ENCODE peak calls at places on chromosomes 6 and 20, in five cellular contexts. T is PC-9, O is H1, D is GM23248, N is neural progenitor cell. J is an unnamed sample.

GRCh38 chr6:73058736-73059135 is 166.6 kb downstream of the KHDC1L start:
- DNase-seq in O (no peak), N (no peak), T (no peak), D (no peak), J (no peak)

GRCh38 chr6:41637179-41638001 is 878 bp upstream of the MDFI start:
- DNase-seq in T (peak; percentile 63), D (no peak), N (peak; percentile 62), O (no peak), J (no peak)

GRCh38 chr20:39676857-39677351 is 714.8 kb downstream of the DHX35 start:
- DNase-seq in O (no peak), T (no peak), N (peak; percentile 18), D (peak; percentile 51), J (peak; percentile 65)

GRCh38 chr20:3729811-3730550 is 2.5 kb upstream of the HSPA12B start:
- DNase-seq in T (no peak), O (no peak), D (no peak), N (no peak), J (no peak)

GRCh38 chr6:159692303-159693127 is 526 bp downstream of the SOD2 start:
- DNase-seq in D (peak; percentile 84), O (no peak), N (peak; percentile 71), T (peak; percentile 37), J (peak; percentile 87)

GRCh38 chr20:57027752-57028151 is 238.7 kb downstream of the BMP7 start:
- DNase-seq in O (no peak), D (no peak), T (no peak), N (no peak), J (no peak)

GRCh38 chr6:37576336-37576737 is 76.6 kb upstream of the CCDC167 start:
- DNase-seq in N (no peak), T (peak; percentile 56), D (peak; percentile 85), O (no peak), J (no peak)

GRCh38 chr6:121302882-121303281 is 31.4 kb downstream of the TBC1D32 start:
- DNase-seq in O (no peak), D (no peak), T (no peak), N (no peak), J (no peak)

GRCh38 chr6:18584372-18584771 is 197.2 kb downstream of the RNF144B start:
- DNase-seq in O (no peak), D (no peak), N (no peak), T (no peak), J (no peak)

GRCh38 chr6:131948692-131949614 is 2.2 kb downstream of the CCN2 start:
- DNase-seq in D (peak; percentile 86), N (no peak), O (no peak), T (no peak), J (no peak)

GRCh38 chr6:8549381-8549780 is 114.0 kb upstream of the SLC35B3 start:
- DNase-seq in N (no peak), T (no peak), O (no peak), D (no peak), J (no peak)

GRCh38 chr6:148316308-148316707 is 26.3 kb upstream of the SASH1 start:
- DNase-seq in O (no peak), T (no peak), D (no peak), N (no peak), J (no peak)

GRCh38 chr6:140436023-140436811 is 1061.8 kb upstream of the CITED2 start:
- DNase-seq in O (no peak), N (peak; percentile 69), T (peak; percentile 12), D (peak; percentile 71), J (no peak)

GRCh38 chr6:11592289-11592906 is 54.8 kb downstream of the TMEM170B start:
- DNase-seq in T (no peak), D (no peak), O (no peak), N (no peak), J (no peak)

GRCh38 chr20:47051936-47052566 is 157.4 kb downstream of the EYA2 start:
- DNase-seq in T (no peak), O (no peak), D (no peak), N (no peak), J (no peak)

GRCh38 chr6:17032595-17033591 is 69.0 kb upstream of the STMND1 start:
- DNase-seq in D (peak; percentile 97), T (peak; percentile 54), N (no peak), O (no peak), J (no peak)

GRCh38 chr20:3739054-3739925 is 6.8 kb downstream of the HSPA12B start:
- DNase-seq in N (no peak), T (no peak), O (no peak), D (no peak), J (no peak)

GRCh38 chr20:35620818-35621559 is 5.4 kb downstream of the SPAG4 start:
- DNase-seq in O (no peak), D (no peak), N (no peak), T (no peak), J (no peak)

GRCh38 chr6:166542580-166542912 is 43.9 kb downstream of the RAMACL start:
- DNase-seq in D (no peak), O (peak; percentile 33), T (peak; percentile 63), N (peak; percentile 21), J (no peak)

GRCh38 chr20:47598911-47599745 is 97.4 kb downstream of the NCOA3 start:
- DNase-seq in N (no peak), D (no peak), O (no peak), T (no peak), J (no peak)

GRCh38 chr6:136979206-136979605 is 57.1 kb downstream of the SLC35D3 start:
- DNase-seq in O (no peak), T (no peak), N (no peak), D (no peak), J (no peak)

GRCh38 chr6:117676577-117677218 is 1.4 kb downstream of the NUS1 start:
- DNase-seq in O (no peak), T (no peak), D (peak; percentile 11), N (peak; percentile 5), J (no peak)

GRCh38 chr6:31122803-31123706 is 2.8 kb upstream of the CDSN start:
- DNase-seq in O (no peak), N (no peak), D (peak; percentile 96), T (peak; percentile 30), J (no peak)
- H4K20me1 ChIP-seq in O (no peaks in the 10 kb centered on the region), N (no peaks in the 10 kb centered on the region), D (no peaks in the 10 kb centered on the region), T (no peaks in the 10 kb centered on the region), J (no peaks in the 10 kb centered on the region)

GRCh38 chr6:87697581-87698552 is 4.2 kb downstream of the AKIRIN2 start:
- DNase-seq in D (peak; percentile 76), O (no peak), T (no peak), N (peak; percentile 19), J (no peak)
- H4K20me1 ChIP-seq in D (peaks cover 37% of the 10 kb centered on the region), O (peaks cover 31% of the 10 kb centered on the region), T (peaks cover 65% of the 10 kb centered on the region), N (peaks cover 88% of the 10 kb centered on the region), J (peaks cover 67% of the 10 kb centered on the region)

GRCh38 chr6:150740453-150740852 is 125.0 kb upstream of the MTHFD1L start:
- DNase-seq in N (no peak), D (no peak), T (no peak), O (no peak), J (no peak)

GRCh38 chr6:150738092-150738625 is 127.3 kb upstream of the MTHFD1L start:
- DNase-seq in O (no peak), T (no peak), N (no peak), D (no peak), J (no peak)

GRCh38 chr6:150739711-150740349 is 125.7 kb upstream of the MTHFD1L start:
- DNase-seq in D (peak; percentile 56), T (no peak), O (no peak), N (no peak), J (no peak)

GRCh38 chr6:150744522-150745260 is 120.8 kb upstream of the MTHFD1L start:
- DNase-seq in T (no peak), O (no peak), N (no peak), D (no peak), J (no peak)

GRCh38 chr6:150741633-150742200 is 123.8 kb upstream of the MTHFD1L start:
- DNase-seq in D (no peak), N (peak; percentile 56), T (no peak), O (no peak), J (peak; percentile 82)
- H4K20me1 ChIP-seq in D (no peaks in the 10 kb centered on the region), N (no peaks in the 10 kb centered on the region), T (no peaks in the 10 kb centered on the region), O (no peaks in the 10 kb centered on the region), J (peaks cover 14% of the 10 kb centered on the region)

DNA sequence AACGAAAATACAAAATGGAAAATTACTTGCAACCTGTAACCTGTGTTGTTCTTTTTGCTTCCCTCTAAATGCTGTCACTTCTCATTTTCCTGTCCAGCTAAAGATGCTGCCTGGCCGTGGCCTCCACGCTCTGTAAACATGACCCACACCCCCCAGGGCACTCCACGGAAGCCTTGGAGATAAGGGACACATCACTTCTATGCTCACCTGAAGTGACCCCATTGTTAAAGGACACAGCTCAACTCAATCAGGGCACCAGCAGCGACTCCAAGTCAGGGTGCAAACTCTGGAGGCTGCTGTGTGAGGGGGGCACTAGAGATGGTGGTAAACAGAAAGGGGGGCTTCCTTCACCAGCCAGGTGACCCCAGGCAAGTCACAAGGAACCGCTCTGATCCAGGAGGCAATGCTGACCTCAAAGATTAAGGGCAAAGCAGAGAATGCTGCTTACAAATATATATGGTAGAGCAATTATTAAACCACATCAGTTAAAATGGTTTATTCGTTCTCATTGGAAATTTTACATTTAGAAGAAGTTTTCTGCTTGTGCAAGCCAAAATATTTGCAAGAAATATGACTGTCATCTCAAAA is 13.2 kb downstream of the DIDO1 start:
- DNase-seq in T (no peak), O (no peak), D (no peak), N (no peak), J (no peak)
- H4K20me1 ChIP-seq in T (peaks cover 97% of the 10 kb centered on the region), O (peaks cover 50% of the 10 kb centered on the region), D (peaks cover 25% of the 10 kb centered on the region), N (peaks cover 100% of the 10 kb centered on the region), J (peaks cover 82% of the 10 kb centered on the region)

DNA sequence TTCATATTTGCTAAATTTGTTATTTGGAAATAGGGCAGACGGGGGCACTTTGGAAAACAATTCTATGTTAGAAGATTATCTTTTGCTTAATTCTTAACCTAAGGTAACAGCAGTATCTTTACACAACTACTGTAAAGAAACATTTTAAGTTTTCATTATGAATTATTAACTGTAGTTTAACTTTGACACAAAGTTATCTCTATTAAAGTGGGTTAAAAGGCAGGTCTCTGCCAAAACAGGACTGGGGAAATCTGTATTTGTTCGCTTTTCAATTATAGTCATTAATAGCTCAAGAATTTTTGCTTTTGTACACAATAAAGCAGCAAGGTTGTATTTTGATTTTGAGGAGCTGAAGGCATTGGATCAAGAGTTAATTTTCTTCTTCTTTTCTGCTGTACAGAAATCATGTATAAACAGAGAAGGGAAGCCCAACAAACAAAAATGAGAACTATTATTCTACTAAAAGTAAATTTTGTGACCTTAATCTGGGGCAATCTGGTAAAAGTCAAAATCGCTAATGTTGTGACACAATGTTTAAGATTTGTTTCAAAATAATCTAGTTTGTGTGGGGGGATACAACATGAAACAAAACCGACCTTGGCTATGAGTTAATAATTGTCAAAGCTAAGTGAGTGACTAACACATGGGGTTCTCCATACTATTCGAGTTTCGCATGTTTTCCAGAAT is 2.9 kb downstream of the STAU1 start:
- DNase-seq in D (no peak), O (no peak), N (no peak), T (no peak), J (no peak)
- H4K20me1 ChIP-seq in D (peaks cover 5% of the 10 kb centered on the region), O (peaks cover 7% of the 10 kb centered on the region), N (peaks cover 75% of the 10 kb centered on the region), T (peaks cover 69% of the 10 kb centered on the region), J (peaks cover 21% of the 10 kb centered on the region)

DNA sequence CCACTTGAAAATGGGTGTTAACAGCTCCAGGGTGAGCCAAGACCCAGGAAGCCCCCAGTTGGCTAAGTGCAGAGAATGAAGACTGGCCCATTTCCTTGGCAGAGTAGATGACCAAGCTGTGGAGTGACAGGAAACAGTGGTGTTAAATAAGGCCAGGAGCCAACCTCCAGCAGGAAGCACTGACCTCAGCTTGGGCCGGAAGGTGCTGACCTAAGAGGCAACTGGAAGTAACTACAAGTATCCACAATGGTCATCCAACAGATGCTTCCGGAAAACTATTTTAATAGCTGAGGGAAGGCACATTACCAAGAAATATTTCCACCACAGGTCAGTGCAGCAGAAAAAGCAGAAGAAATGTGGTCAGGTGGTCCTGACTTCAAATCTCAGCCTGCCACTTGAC is 22.6 kb downstream of the MRPL14 start:
- DNase-seq in T (no peak), O (no peak), N (no peak), D (no peak), J (no peak)
- H4K20me1 ChIP-seq in T (peaks cover 22% of the 10 kb centered on the region), O (peaks cover 10% of the 10 kb centered on the region), N (peaks cover 63% of the 10 kb centered on the region), D (no peaks in the 10 kb centered on the region), J (peaks cover 11% of the 10 kb centered on the region)